ENCODE peak calls at places on chromosome 2, in seven cellular contexts. V is WERI-Rb-1; F is activated CD4-positive, alpha-beta T cell treated with anti-CD3 and anti-CD28 coated beads, Interleukin-2, amount 50 U/mL, for 4 hours; P is left kidney; L is stimulated activated CD8-positive, alpha-beta memory T cell treated with anti-CD3 and anti-CD28 coated beads, Interleukin-4, amount 100 ng/mL, for 48 hours; E is AG04450; I is smooth muscle cell of the brain vasculature. O is an unnamed sample.

GRCh38 chr2:189629553-189630453 is 31.5 kb upstream of the ASNSD1 start:
- DNase-seq in E (no peak), P (peak; percentile 57), F (no peak), I (peak; percentile 32), L (no peak), V (no peak), O (no peak)

GRCh38 chr2:62736899-62737559 is 31.5 kb downstream of the EHBP1 start:
- DNase-seq in E (no peak), F (no peak), P (no peak), L (no peak), I (no peak), V (no peak), O (no peak)

GRCh38 chr2:128233790-128234395 is 84.8 kb downstream of the HS6ST1 start:
- DNase-seq in L (no peak), I (no peak), F (no peak), V (no peak), P (no peak), E (no peak), O (no peak)

GRCh38 chr2:168784993-168785392 is 17.4 kb upstream of the NOSTRIN start:
- DNase-seq in V (no peak), P (no peak), E (no peak), F (no peak), I (no peak), L (no peak), O (no peak)

GRCh38 chr2:41904459-41904858 is 143.4 kb upstream of the PKDCC start:
- DNase-seq in P (no peak), E (no peak), I (no peak), V (no peak), L (no peak), F (no peak), O (no peak)

GRCh38 chr2:168515502-168515901 is 59.4 kb downstream of the CERS6 start:
- DNase-seq in V (no peak), F (no peak), I (no peak), P (no peak), L (no peak), E (peak; percentile 47), O (no peak)

GRCh38 chr2:189836644-189837043 is 52.4 kb downstream of the PMS1 start:
- DNase-seq in F (no peak), I (peak; percentile 18), V (no peak), P (peak; percentile 89), E (peak; percentile 59), L (no peak), O (no peak)

GRCh38 chr2:127932199-127932877 is 46.6 kb upstream of the AMMECR1L start:
- DNase-seq in L (no peak), P (peak; percentile 39), V (no peak), E (no peak), F (no peak), I (no peak), O (no peak)

GRCh38 chr2:173161040-173161439 is 85.4 kb downstream of the MAP3K20 start:
- DNase-seq in L (no peak), V (no peak), F (no peak), E (no peak), I (no peak), P (no peak), O (no peak)